ENCODE peak calls at places on chromosomes 11 and 22, in nine cellular contexts. J is CD4-positive, alpha-beta memory T cell; L is BE2C; W is right lobe of liver; D is cardiac muscle cell; P is mammary epithelial cell; Z is Caco-2; T is tibial artery; B is kidney epithelial cell. S is an unnamed sample. For H3K27me3 and H3K36me3, the result is how much of the 10 kb centered on the place peaks cover.

GRCh38 chr22:50696799-50697561 is 24.4 kb downstream of the SHANK3 start:
- DNase-seq in J (no peak), L (peak), W (peak), D (peak), P (peak), Z (no peak), T (no peak), B (no peak), S (no peak)

GRCh38 chr11:10375280-10376048 is 70.6 kb downstream of the ADM start:
- DNase-seq in J (no peak), L (no peak), W (no peak), D (peak), P (peak), Z (no peak), T (no peak), B (no peak), S (no peak)

GRCh38 chr11:72430743-72431570 is 3.4 kb downstream of the CLPB start:
- DNase-seq in J (peak), L (peak), W (no peak), D (peak), P (peak), Z (peak), T (no peak), B (no peak), S (peak)

GRCh38 chr22:31944700-31945477 is 554 bp downstream of the YWHAH start:
- DNase-seq in J (peak), L (peak), W (peak), D (peak), P (no peak), Z (no peak), T (peak), B (no peak), S (peak)

GRCh38 chr11:7600205-7600775 is 73.0 kb downstream of the CYB5R2 start:
- DNase-seq in J (no peak), L (peak), W (peak), D (peak), P (peak), Z (peak), T (peak), B (peak), S (no peak)

GRCh38 chr22:23245799-23246136 is 65.5 kb downstream of the BCR start:
- DNase-seq in J (no peak), L (no peak), W (no peak), D (no peak), P (peak), Z (no peak), T (no peak), B (no peak), S (no peak)

GRCh38 chr11:19345519-19345847 is 104.7 kb upstream of the E2F8 start:
- DNase-seq in J (no peak), L (no peak), W (peak), D (peak), P (no peak), Z (no peak), T (no peak), B (no peak), S (no peak)

GRCh38 chr22:37197451-37198289 is 9.6 kb upstream of the C1QTNF6 start:
- DNase-seq in J (no peak), L (peak), W (peak), D (peak), P (peak), Z (peak), T (peak), B (peak), S (no peak)

GRCh38 chr11:115676206-115676605 is 172.0 kb upstream of the CADM1 start:
- DNase-seq in J (no peak), L (no peak), W (no peak), D (no peak), P (no peak), Z (no peak), T (no peak), B (no peak), S (no peak)

GRCh38 chr11:73291781-73292180 is 16.3 kb upstream of the ARHGEF17 start:
- DNase-seq in J (no peak), L (no peak), W (no peak), D (no peak), P (no peak), Z (no peak), T (no peak), B (no peak), S (no peak)

GRCh38 chr11:76230392-76230791 is 24.1 kb upstream of the WNT11 start:
- DNase-seq in J (no peak), L (peak), W (no peak), D (no peak), P (no peak), Z (no peak), T (no peak), B (no peak), S (no peak)

GRCh38 chr11:48088682-48089050 is 108.3 kb downstream of the PTPRJ start:
- DNase-seq in J (no peak), L (no peak), W (no peak), D (no peak), P (no peak), Z (no peak), T (no peak), B (no peak), S (no peak)

GRCh38 chr11:134466035-134466908 is 54.2 kb upstream of the B3GAT1 start:
- DNase-seq in J (no peak), L (no peak), W (no peak), D (no peak), P (no peak), Z (no peak), T (no peak), B (no peak), S (no peak)

GRCh38 chr11:57409321-57410100 is 17.4 kb downstream of the SLC43A3 start:
- DNase-seq in J (no peak), L (no peak), W (no peak), D (no peak), P (no peak), Z (no peak), T (no peak), B (no peak), S (no peak)

GRCh38 chr11:33463059-33463458 is 205.9 kb downstream of the HIPK3 start:
- DNase-seq in J (no peak), L (no peak), W (no peak), D (peak), P (no peak), Z (no peak), T (no peak), B (no peak), S (no peak)

GRCh38 chr11:61524963-61525587 is 16.5 kb downstream of the LRRC10B start:
- DNase-seq in J (no peak), L (no peak), W (no peak), D (no peak), P (no peak), Z (no peak), T (no peak), B (no peak), S (no peak)
- H3K27me3 ChIP-seq in J (under half), L (under half), W (under half), D (under half), P (under half), Z (under half), T (under half), B (under half), S (under half)

DNA sequence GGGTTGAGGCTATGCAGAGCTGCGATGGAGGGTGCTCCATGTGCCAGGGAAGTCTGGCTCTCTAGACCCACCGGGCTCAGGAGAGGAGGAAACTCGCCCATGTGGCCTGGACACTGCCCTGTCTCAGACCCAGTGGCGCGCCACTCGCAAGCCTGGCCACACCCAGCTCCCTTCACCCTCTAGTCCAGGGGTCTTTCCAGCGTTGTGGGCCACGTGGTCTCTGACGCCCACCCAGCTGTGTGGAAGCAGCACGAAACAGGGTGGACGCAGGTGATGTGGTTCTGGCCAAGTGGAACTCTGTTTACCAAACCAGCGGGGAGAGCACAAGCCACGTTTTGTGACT is 28.2 kb downstream of the PPIL2 start:
- DNase-seq in J (no peak), L (no peak), W (no peak), D (no peak), P (no peak), Z (no peak), T (no peak), B (no peak), S (no peak)
- H3K36me3 ChIP-seq in J (under half), L (under half), W (under half), D (under half), P (under half), Z (under half), T (under half), B (under half), S (under half)

GRCh38 chr11:120358729-120359128 is 22.5 kb downstream of the ARHGEF12 start:
- DNase-seq in J (no peak), L (no peak), W (no peak), D (no peak), P (no peak), Z (no peak), T (no peak), B (no peak), S (no peak)

GRCh38 chr11:120352405-120352804 is 16.2 kb downstream of the ARHGEF12 start:
- DNase-seq in J (no peak), L (no peak), W (no peak), D (peak), P (no peak), Z (peak), T (no peak), B (no peak), S (no peak)

GRCh38 chr11:120354068-120354467 is 17.9 kb downstream of the ARHGEF12 start:
- DNase-seq in J (no peak), L (no peak), W (no peak), D (no peak), P (peak), Z (no peak), T (no peak), B (no peak), S (no peak)

GRCh38 chr11:120357620-120358019 is 21.4 kb downstream of the ARHGEF12 start:
- DNase-seq in J (no peak), L (no peak), W (no peak), D (no peak), P (no peak), Z (no peak), T (no peak), B (no peak), S (no peak)

GRCh38 chr11:120354779-120355178 is 18.6 kb downstream of the ARHGEF12 start:
- DNase-seq in J (no peak), L (no peak), W (no peak), D (no peak), P (no peak), Z (no peak), T (no peak), B (no peak), S (no peak)
- H3K27me3 ChIP-seq in J (under half), L (under half), W (under half), D (under half), P (under half), Z (under half), T (under half), B (under half), S (under half)

DNA sequence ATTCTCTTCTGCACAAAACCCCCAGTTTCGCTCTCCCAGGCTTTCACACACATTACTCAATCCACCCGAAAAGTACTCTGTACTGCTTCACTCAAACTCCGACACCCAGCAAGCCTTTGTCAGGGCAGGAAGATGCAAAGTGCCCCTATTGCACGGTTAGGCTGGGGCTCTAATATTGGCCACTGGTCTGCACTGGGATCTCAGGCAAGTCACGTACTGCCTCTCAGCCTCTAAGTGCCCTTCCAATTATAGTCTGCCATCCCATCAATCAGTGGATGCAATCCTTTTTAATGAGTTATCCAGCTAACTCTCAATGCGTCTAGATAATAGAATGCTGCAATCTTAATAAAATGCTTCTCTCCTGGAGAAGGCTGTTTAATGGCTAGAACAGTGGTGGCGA is 37.1 kb downstream of the CLMP start:
- DNase-seq in J (no peak), L (no peak), W (no peak), D (no peak), P (no peak), Z (no peak), T (no peak), B (no peak), S (no peak)
- H3K36me3 ChIP-seq in J (under half), L (under half), W (under half), D (under half), P (under half), Z (under half), T (under half), B (under half), S (under half)

GRCh38 chr22:19749876-19750275 is 10.7 kb upstream of the TBX1 start:
- DNase-seq in J (no peak), L (no peak), W (no peak), D (no peak), P (no peak), Z (no peak), T (no peak), B (no peak), S (no peak)

GRCh38 chr22:19748991-19749665 is 11.4 kb upstream of the TBX1 start:
- DNase-seq in J (no peak), L (no peak), W (no peak), D (no peak), P (no peak), Z (no peak), T (no peak), B (no peak), S (no peak)

GRCh38 chr22:19753090-19753842 is 7.3 kb upstream of the TBX1 start:
- DNase-seq in J (no peak), L (no peak), W (no peak), D (no peak), P (no peak), Z (no peak), T (no peak), B (no peak), S (no peak)

GRCh38 chr22:19751497-19752245 is 8.9 kb upstream of the TBX1 start:
- DNase-seq in J (no peak), L (no peak), W (no peak), D (no peak), P (no peak), Z (no peak), T (no peak), B (no peak), S (no peak)

DNA sequence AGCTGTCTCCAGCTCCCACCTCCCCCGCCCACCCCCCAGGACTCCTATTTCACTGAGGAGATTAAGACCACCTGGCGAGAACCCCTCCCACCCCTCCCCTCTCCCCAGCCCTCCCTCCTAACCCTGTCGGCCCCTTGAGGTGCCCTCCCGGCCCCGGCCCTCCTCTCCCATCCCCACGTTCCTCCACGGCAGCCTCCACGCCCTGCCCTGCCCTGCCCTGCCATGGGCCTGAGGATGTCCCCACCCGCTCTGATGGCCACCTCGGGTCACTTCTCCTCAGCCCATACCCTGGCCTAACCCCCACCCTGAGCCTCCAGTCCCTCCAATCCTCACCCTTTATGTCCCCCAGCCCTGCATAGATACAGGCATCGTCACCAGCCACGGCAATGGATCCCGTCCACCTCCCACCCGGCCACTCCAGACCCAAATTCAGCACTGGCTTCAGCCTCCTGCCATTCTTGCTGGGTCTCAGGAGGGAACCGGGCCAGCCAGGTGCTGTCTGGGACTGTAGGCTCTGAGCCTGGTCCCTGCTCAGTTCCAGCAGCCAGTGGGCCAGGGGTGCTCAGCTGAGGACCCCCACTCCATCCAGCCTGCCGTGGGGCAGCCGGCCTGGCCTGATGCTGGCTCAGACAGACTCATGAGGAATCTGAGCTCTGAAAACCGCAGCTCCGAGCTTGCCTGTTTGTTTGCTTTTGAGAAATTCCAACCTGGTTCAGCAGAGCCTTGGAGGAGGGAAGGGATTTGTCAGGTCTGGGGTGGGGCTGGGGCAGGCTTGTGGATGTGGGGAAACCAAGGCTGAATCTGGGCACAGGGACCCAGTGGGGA is 9.7 kb upstream of the TBX1 start:
- DNase-seq in J (no peak), L (no peak), W (no peak), D (no peak), P (no peak), Z (no peak), T (no peak), B (no peak), S (no peak)
- H3K27me3 ChIP-seq in J (under half), L (under half), W (under half), D (half or more), P (under half), Z (under half), T (under half), B (half or more), S (under half)

DNA sequence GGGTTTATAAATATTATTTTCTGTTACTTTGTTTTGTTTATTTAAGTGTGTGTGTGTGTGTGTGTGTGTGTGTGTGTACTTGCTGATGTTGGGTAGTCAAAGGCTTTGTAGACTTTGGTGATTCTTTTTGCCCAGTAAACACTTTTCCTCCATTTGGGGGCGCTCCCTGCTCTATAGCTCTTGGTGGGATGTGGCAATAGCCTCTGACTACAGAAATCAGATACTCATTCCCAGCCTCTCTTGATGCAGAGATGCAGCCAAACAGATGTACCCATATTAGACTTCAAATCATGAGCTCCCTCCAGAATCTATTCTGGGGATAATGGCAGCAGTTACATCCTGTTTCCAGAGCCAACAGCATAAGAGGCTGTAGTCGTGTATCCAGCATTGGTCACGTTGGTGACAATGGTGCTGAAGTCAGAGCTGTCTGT is 33.4 kb upstream of the APOL5 start:
- DNase-seq in J (no peak), L (peak), W (no peak), D (peak), P (no peak), Z (no peak), T (no peak), B (no peak), S (no peak)
- H3K36me3 ChIP-seq in J (under half), L (under half), W (under half), D (under half), P (under half), Z (under half), T (under half), B (under half), S (under half)

GRCh38 chr22:27792452-27793165 is 8.9 kb downstream of the MN1 start:
- DNase-seq in J (no peak), L (no peak), W (no peak), D (no peak), P (no peak), Z (no peak), T (no peak), B (no peak), S (no peak)
- H3K27me3 ChIP-seq in J (under half), L (under half), W (under half), D (under half), P (under half), Z (under half), T (under half), B (under half), S (under half)

S was measured in naive thymus-derived CD4-positive, alpha-beta T cell.